ENCODE peak calls at places on chromosomes 1 and 21, in four cellular contexts. W is GM12878, Q is K562, Z is SK-N-SH. Y is an unnamed sample.

GRCh38 chr1:19455353-19455752 is 30.0 kb downstream of the CAPZB start:
- DNase-seq in Q (no peak), Z (peak), W (no peak), Y (no peak)

GRCh38 chr1:211613108-211613947 is 34.4 kb upstream of the SLC30A1 start:
- DNase-seq in Z (no peak), Q (peak), W (no peak), Y (no peak)

GRCh38 chr1:234396092-234396491 is 22.8 kb downstream of the COA6 start:
- DNase-seq in Q (no peak), W (no peak), Z (no peak), Y (no peak)

GRCh38 chr1:205983925-205984725 is 19.1 kb downstream of the RAB7B start:
- DNase-seq in Z (peak), Q (peak), W (no peak), Y (peak)

GRCh38 chr1:6126521-6127067 is 53.5 kb downstream of the CHD5 start:
- DNase-seq in W (no peak), Q (no peak), Z (no peak), Y (no peak)

GRCh38 chr21:45405271-45405818 is 380 bp downstream of the COL18A1 start:
- DNase-seq in Q (peak), W (no peak), Z (peak), Y (no peak)

GRCh38 chr1:159921700-159922498 is 3.4 kb downstream of the TAGLN2 start:
- DNase-seq in Q (peak), W (no peak), Z (peak), Y (no peak)

GRCh38 chr1:187626056-187626455 is 797.3 kb downstream of the PLA2G4A start:
- DNase-seq in Q (no peak), Z (no peak), W (no peak), Y (no peak)

GRCh38 chr1:27601771-27602509 is 2.0 kb downstream of the AHDC1 start:
- DNase-seq in W (no peak), Z (peak), Q (no peak), Y (no peak)

GRCh38 chr1:14875781-14876564 is 277.5 kb downstream of the KAZN start:
- DNase-seq in Z (no peak), Q (no peak), W (no peak), Y (no peak)

GRCh38 chr1:32101233-32101681 is 6.6 kb upstream of the KPNA6 start:
- DNase-seq in Z (no peak), Q (peak), W (no peak), Y (no peak)

GRCh38 chr1:2104621-2105427 is 54.6 kb downstream of the PRKCZ start:
- DNase-seq in W (no peak), Z (peak), Q (no peak), Y (peak)

GRCh38 chr21:42352433-42353095 is 1.8 kb upstream of the TFF2 start:
- DNase-seq in W (no peak), Q (no peak), Z (no peak), Y (no peak)

GRCh38 chr21:32009263-32009662 is 136.4 kb downstream of the HUNK start:
- DNase-seq in W (no peak), Q (no peak), Z (no peak), Y (no peak)

GRCh38 chr1:219876798-219877209 is 51.6 kb downstream of the SLC30A10 start:
- DNase-seq in Q (peak), Z (no peak), W (no peak), Y (no peak)

GRCh38 chr21:35265170-35265877 is 216.2 kb upstream of the RUNX1 start:
- DNase-seq in Z (no peak), W (no peak), Q (peak), Y (no peak)

GRCh38 chr1:26730695-26731094 is 34.9 kb downstream of the ARID1A start:
- DNase-seq in Q (no peak), W (no peak), Z (no peak), Y (no peak)

GRCh38 chr21:26966978-26967913 is at the start of gene ADAMTS5:
- DNase-seq in Z (peak), Q (no peak), W (no peak), Y (peak)

GRCh38 chr1:200653022-200653462 is 16.7 kb downstream of the DDX59 start:
- DNase-seq in Q (peak), Z (no peak), W (no peak), Y (no peak)

GRCh38 chr1:201713093-201713810 is 115.7 kb upstream of the IPO9 start:
- DNase-seq in Z (no peak), W (no peak), Q (peak), Y (no peak)

GRCh38 chr1:219757890-219758289 is 145.0 kb upstream of the ZC3H11B start:
- DNase-seq in Z (peak), Q (peak), W (no peak), Y (no peak)

GRCh38 chr1:27614625-27615344 is 10.8 kb upstream of the AHDC1 start:
- DNase-seq in Q (peak), Z (peak), W (no peak), Y (peak)

GRCh38 chr21:35594905-35595304 is 465.4 kb downstream of the SETD4 start:
- DNase-seq in W (no peak), Z (no peak), Q (no peak), Y (no peak)

GRCh38 chr1:157163273-157164127 is 25.3 kb upstream of the ETV3 start:
- DNase-seq in W (no peak), Z (peak), Q (peak), Y (peak)

GRCh38 chr1:61241411-61241838 is 159.1 kb downstream of the NFIA start:
- DNase-seq in W (no peak), Z (no peak), Q (no peak), Y (no peak)

GRCh38 chr21:25115021-25115420 is 492.3 kb downstream of the MRPL39 start:
- DNase-seq in Z (no peak), Q (no peak), W (peak), Y (no peak)

GRCh38 chr1:19457555-19457954 is 27.8 kb downstream of the CAPZB start:
- DNase-seq in Q (no peak), W (no peak), Z (no peak), Y (no peak)

GRCh38 chr1:66350001-66350547 is 183.9 kb upstream of the SGIP1 start:
- DNase-seq in Q (no peak), W (no peak), Z (no peak), Y (no peak)

GRCh38 chr1:43373034-43373940 is 5.5 kb upstream of the ELOVL1 start:
- DNase-seq in Z (no peak), W (no peak), Q (no peak), Y (no peak)

GRCh38 chr1:226609836-226610455 is 61.4 kb downstream of the STUM start:
- DNase-seq in Z (no peak), Q (no peak), W (no peak), Y (no peak)

GRCh38 chr1:184069675-184070074 is 18.1 kb downstream of the TSEN15 start:
- DNase-seq in Z (no peak), W (no peak), Q (no peak), Y (no peak)

GRCh38 chr1:246836647-246837046 is 95.1 kb downstream of the AHCTF1 start:
- DNase-seq in Z (no peak), Q (no peak), W (no peak), Y (no peak)
- TF ChIP-seq USF1 in Z (no peak), Q (no peak), W (no peak), Y (no peak)

DNA sequence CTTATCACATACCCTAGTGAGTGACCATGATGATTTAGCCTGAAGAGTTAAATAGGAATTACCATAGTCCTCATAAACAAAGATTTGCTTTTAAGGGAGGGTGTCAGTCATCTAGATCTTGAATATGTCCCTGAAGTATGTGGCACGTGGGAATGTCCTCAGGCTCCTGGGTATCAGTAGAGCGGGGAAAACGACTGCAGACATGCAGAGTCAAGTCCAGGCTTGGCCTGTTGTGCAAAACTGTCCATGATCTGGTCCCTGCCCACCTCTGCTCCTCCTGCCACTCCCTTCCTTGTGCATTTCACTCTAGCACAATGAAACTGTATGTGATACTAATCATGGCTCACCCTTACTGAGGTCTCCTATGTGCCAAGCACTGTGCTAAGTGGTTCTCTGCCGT is 12.9 kb downstream of the MOV10 start:
- DNase-seq in Q (no peak), Z (peak), W (no peak), Y (no peak)
- TF ChIP-seq USF1 in Q (no peak), Z (no peak), W (no peak), Y (no peak)

GRCh38 chr1:203306089-203306969 is 1.0 kb downstream of the BTG2 start:
- DNase-seq in Q (peak), W (no peak), Z (peak), Y (no peak)
- TF ChIP-seq USF1 in Q (peak), W (no peak), Z (no peak), Y (no peak)

GRCh38 chr1:50861742-50862141 is 98.3 kb downstream of the FAF1 start:
- DNase-seq in W (no peak), Z (no peak), Q (no peak), Y (no peak)
- TF ChIP-seq USF1 in W (no peak), Z (no peak), Q (no peak), Y (no peak)

DNA sequence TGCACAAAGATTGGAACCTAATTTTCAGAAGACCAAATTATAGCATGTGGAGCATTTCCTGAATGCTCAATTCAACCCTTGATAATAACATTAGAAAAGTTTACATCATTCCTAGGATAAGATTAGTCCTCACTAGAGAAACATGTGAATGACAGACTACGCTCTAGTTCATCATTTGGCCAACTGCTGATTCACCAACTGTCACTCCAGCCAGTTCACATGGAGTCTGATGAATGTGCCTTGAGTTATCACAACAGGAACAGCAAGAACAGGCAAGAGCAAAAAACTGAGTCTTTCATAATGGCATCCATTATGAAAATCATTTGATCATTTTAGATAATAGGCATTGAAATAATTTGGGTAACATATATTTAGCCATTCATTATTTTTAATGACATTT is 415.9 kb downstream of the PTPRC start:
- DNase-seq in W (no peak), Q (no peak), Z (no peak), Y (no peak)
- TF ChIP-seq USF1 in W (no peak), Q (no peak), Z (no peak), Y (no peak)

GRCh38 chr1:89720839-89721238 is 87.9 kb downstream of the LRRC8C start:
- DNase-seq in W (no peak), Z (no peak), Q (no peak), Y (no peak)

GRCh38 chr1:89723863-89724262 is 90.9 kb downstream of the LRRC8C start:
- DNase-seq in W (no peak), Q (no peak), Z (no peak), Y (no peak)

GRCh38 chr1:89723144-89723543 is 90.2 kb downstream of the LRRC8C start:
- DNase-seq in Q (no peak), W (no peak), Z (no peak), Y (no peak)

GRCh38 chr1:89719502-89720306 is 86.8 kb downstream of the LRRC8C start:
- DNase-seq in Q (peak), W (peak), Z (peak), Y (no peak)

DNA sequence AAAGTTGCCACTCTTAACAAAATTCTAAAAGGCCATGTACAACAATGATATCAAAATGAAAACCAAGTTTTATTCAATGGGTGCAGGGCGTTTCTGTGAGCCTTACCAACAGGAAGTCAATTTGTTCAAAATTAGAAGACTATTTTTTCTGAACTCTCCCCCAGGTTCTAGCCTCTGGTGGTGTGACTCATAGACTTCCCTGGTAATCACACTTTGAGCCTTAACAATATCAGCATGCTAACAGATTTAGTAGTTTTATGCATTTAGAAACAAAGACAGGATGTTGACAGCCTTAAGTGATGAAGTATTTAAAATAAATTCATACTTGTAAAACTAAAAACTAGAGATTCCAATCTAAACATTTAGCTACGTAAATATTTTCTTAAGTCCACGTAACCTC is 88.4 kb downstream of the LRRC8C start:
- DNase-seq in W (peak), Z (no peak), Q (peak), Y (no peak)
- TF ChIP-seq USF1 in W (no peak), Z (no peak), Q (no peak), Y (no peak)

GRCh38 chr1:185834371-185834900 is 100.2 kb downstream of the HMCN1 start:
- DNase-seq in Q (no peak), W (no peak), Z (no peak), Y (no peak)

GRCh38 chr1:185838111-185838510 is 103.9 kb downstream of the HMCN1 start:
- DNase-seq in Q (no peak), W (no peak), Z (no peak), Y (no peak)

GRCh38 chr1:185840880-185841279 is 106.7 kb downstream of the HMCN1 start:
- DNase-seq in W (no peak), Q (no peak), Z (no peak), Y (no peak)

GRCh38 chr1:185835191-185835590 is 101.0 kb downstream of the HMCN1 start:
- DNase-seq in Z (no peak), Q (no peak), W (no peak), Y (no peak)

DNA sequence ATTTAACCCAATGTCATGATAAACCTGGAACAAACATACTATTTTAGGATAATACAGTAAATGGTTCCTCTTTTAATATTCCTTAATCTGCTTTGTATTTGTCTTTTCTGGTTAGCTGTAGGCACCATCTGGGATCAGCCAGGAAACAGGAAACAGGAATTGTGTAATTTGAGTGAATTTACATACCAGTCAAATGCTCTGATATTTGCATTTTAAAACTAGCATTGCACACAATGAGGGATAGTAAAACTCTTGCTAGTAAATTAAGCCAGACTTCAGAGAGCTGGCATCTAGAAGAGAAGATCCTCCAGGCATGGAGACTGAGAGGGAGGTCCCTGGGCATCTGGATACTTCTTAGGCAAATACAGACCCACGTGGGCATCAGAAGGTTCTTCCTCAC is 103.5 kb downstream of the HMCN1 start:
- DNase-seq in Q (no peak), W (no peak), Z (no peak), Y (no peak)
- TF ChIP-seq USF1 in Q (no peak), W (no peak), Z (no peak), Y (no peak)

GRCh38 chr1:245444181-245444580 is 289.4 kb downstream of the KIF26B start:
- DNase-seq in Q (no peak), W (no peak), Z (no peak), Y (no peak)
- TF ChIP-seq USF1 in Q (no peak), W (no peak), Z (no peak), Y (no peak)